ENCODE peak calls at places on chromosome 19, in nine cellular contexts. One of them, this sample, is unnamed.
A peak's percentile ranks its signal among the peaks of the same experiment; 100 is the strongest.

GRCh38 chr19:30049226-30049625 is 107.2 kb downstream of the URI1 start:
- DNase-seq in Right ventricle myocardium superior: no peak
- DNase-seq in ACHN: no peak
- DNase-seq in H7: no peak
- DNase-seq in CD4-positive, alpha-beta T cell: no peak
- DNase-seq in anterior cingulate cortex: no peak
- DNase-seq in NCI-H1694: no peak
- DNase-seq in caudate nucleus: peak; percentile 37
- DNase-seq in fibroblast of the aortic adventitia: no peak
- DNase-seq in this sample: no peak

GRCh38 chr19:55340144-55340783 is 588 bp downstream of the KMT5C start:
- DNase-seq in Right ventricle myocardium superior: no peak
- DNase-seq in ACHN: no peak
- DNase-seq in H7: peak; percentile 83
- DNase-seq in CD4-positive, alpha-beta T cell: no peak
- DNase-seq in anterior cingulate cortex: no peak
- DNase-seq in NCI-H1694: no peak
- DNase-seq in caudate nucleus: peak; percentile 24
- DNase-seq in fibroblast of the aortic adventitia: no peak
- DNase-seq in this sample: no peak

GRCh38 chr19:55935206-55935605 is 3.1 kb upstream of the NLRP13 start:
- DNase-seq in Right ventricle myocardium superior: no peak
- DNase-seq in ACHN: no peak
- DNase-seq in H7: no peak
- DNase-seq in CD4-positive, alpha-beta T cell: no peak
- DNase-seq in anterior cingulate cortex: no peak
- DNase-seq in NCI-H1694: no peak
- DNase-seq in caudate nucleus: no peak
- DNase-seq in fibroblast of the aortic adventitia: no peak
- DNase-seq in this sample: no peak

GRCh38 chr19:46901701-46902401 is 41.1 kb downstream of the ARHGAP35 start:
- DNase-seq in Right ventricle myocardium superior: no peak
- DNase-seq in ACHN: peak; percentile 29
- DNase-seq in H7: no peak
- DNase-seq in CD4-positive, alpha-beta T cell: no peak
- DNase-seq in anterior cingulate cortex: no peak
- DNase-seq in NCI-H1694: no peak
- DNase-seq in caudate nucleus: no peak
- DNase-seq in fibroblast of the aortic adventitia: peak; percentile 59
- DNase-seq in this sample: peak; percentile 61

GRCh38 chr19:3671680-3672574 is 28.3 kb downstream of the PIP5K1C start:
- DNase-seq in Right ventricle myocardium superior: no peak
- DNase-seq in ACHN: no peak
- DNase-seq in H7: peak; percentile 82
- DNase-seq in CD4-positive, alpha-beta T cell: no peak
- DNase-seq in anterior cingulate cortex: no peak
- DNase-seq in NCI-H1694: no peak
- DNase-seq in caudate nucleus: no peak
- DNase-seq in fibroblast of the aortic adventitia: peak; percentile 25
- DNase-seq in this sample: peak; percentile 69

GRCh38 chr19:16394681-16395375 is 70.2 kb downstream of the KLF2 start:
- DNase-seq in Right ventricle myocardium superior: peak; percentile 27
- DNase-seq in ACHN: peak; percentile 23
- DNase-seq in H7: no peak
- DNase-seq in CD4-positive, alpha-beta T cell: no peak
- DNase-seq in anterior cingulate cortex: no peak
- DNase-seq in NCI-H1694: no peak
- DNase-seq in caudate nucleus: no peak
- DNase-seq in fibroblast of the aortic adventitia: peak; percentile 54
- DNase-seq in this sample: peak; percentile 8

GRCh38 chr19:38647966-38648788 is 728 bp downstream of the ACTN4 start:
- DNase-seq in Right ventricle myocardium superior: no peak
- DNase-seq in ACHN: no peak
- DNase-seq in H7: peak; percentile 46
- DNase-seq in CD4-positive, alpha-beta T cell: no peak
- DNase-seq in anterior cingulate cortex: no peak
- DNase-seq in NCI-H1694: no peak
- DNase-seq in caudate nucleus: no peak
- DNase-seq in fibroblast of the aortic adventitia: peak; percentile 18
- DNase-seq in this sample: no peak

GRCh38 chr19:17340302-17340870 is 3.0 kb downstream of the GTPBP3 start:
- DNase-seq in Right ventricle myocardium superior: no peak
- DNase-seq in ACHN: no peak
- DNase-seq in H7: peak; percentile 91
- DNase-seq in CD4-positive, alpha-beta T cell: no peak
- DNase-seq in anterior cingulate cortex: no peak
- DNase-seq in NCI-H1694: no peak
- DNase-seq in caudate nucleus: no peak
- DNase-seq in fibroblast of the aortic adventitia: no peak
- DNase-seq in this sample: no peak

GRCh38 chr19:29965529-29965928 is 23.5 kb downstream of the URI1 start:
- DNase-seq in Right ventricle myocardium superior: no peak
- DNase-seq in ACHN: no peak
- DNase-seq in H7: no peak
- DNase-seq in CD4-positive, alpha-beta T cell: no peak
- DNase-seq in anterior cingulate cortex: no peak
- DNase-seq in NCI-H1694: no peak
- DNase-seq in caudate nucleus: no peak
- DNase-seq in fibroblast of the aortic adventitia: peak; percentile 51
- DNase-seq in this sample: peak; percentile 73

GRCh38 chr19:5697890-5698634 is 8.0 kb downstream of the RPL36 start:
- DNase-seq in Right ventricle myocardium superior: no peak
- DNase-seq in ACHN: no peak
- DNase-seq in H7: peak; percentile 70
- DNase-seq in CD4-positive, alpha-beta T cell: no peak
- DNase-seq in anterior cingulate cortex: no peak
- DNase-seq in NCI-H1694: no peak
- DNase-seq in caudate nucleus: no peak
- DNase-seq in fibroblast of the aortic adventitia: no peak
- DNase-seq in this sample: no peak

This sample was measured in EH.